ENCODE peak calls at places on chromosomes 2 and 18, in seven cellular contexts. G is vagina; H is transverse colon; W is effector memory CD4-positive, alpha-beta T cell; A is iPS DF 6.9; R is psoas muscle; Q is lower lobe of right lung. S is an unnamed sample.

GRCh38 chr2:69581774-69582581 is 61.6 kb downstream of the AAK1 start:
- DNase-seq in W (no peak), R (no peak), G (no peak), Q (peak; percentile 53), A (no peak), H (no peak), S (no peak)

GRCh38 chr2:59569124-59569523 is 984.3 kb downstream of the BCL11A start:
- DNase-seq in A (no peak), H (no peak), R (no peak), W (no peak), G (no peak), Q (no peak), S (no peak)

GRCh38 chr2:178452870-178453269 is 1.7 kb downstream of the PJVK start:
- DNase-seq in H (no peak), R (no peak), W (no peak), A (no peak), Q (no peak), G (no peak), S (no peak)

GRCh38 chr18:39647627-39648502 is 2082.3 kb upstream of the CELF4 start:
- DNase-seq in Q (no peak), A (no peak), W (no peak), R (no peak), G (no peak), H (no peak), S (no peak)

GRCh38 chr2:106193491-106193976 is 567 bp downstream of the UXS1 start:
- DNase-seq in A (no peak), G (no peak), W (no peak), R (peak; percentile 35), H (peak; percentile 63), Q (peak; percentile 65), S (peak; percentile 25)

GRCh38 chr2:241308832-241309500 is 6.5 kb downstream of the HDLBP start:
- DNase-seq in R (no peak), G (no peak), H (no peak), A (no peak), Q (no peak), W (no peak), S (no peak)

GRCh38 chr2:198173864-198174263 is 369.5 kb downstream of the PLCL1 start:
- DNase-seq in G (no peak), R (no peak), W (no peak), A (no peak), H (no peak), Q (no peak), S (no peak)

GRCh38 chr2:86592547-86593230 is 29.4 kb upstream of the CHMP3 start:
- DNase-seq in H (no peak), Q (no peak), W (no peak), G (no peak), R (no peak), A (no peak), S (peak; percentile 50)

GRCh38 chr18:49561377-49562193 is at the start of gene LIPG:
- DNase-seq in W (no peak), A (peak; percentile 88), G (no peak), H (peak; percentile 85), Q (peak; percentile 58), R (peak; percentile 25), S (no peak)

GRCh38 chr2:20599001-20599600 is 51.8 kb downstream of the HS1BP3 start:
- DNase-seq in Q (peak; percentile 53), H (peak; percentile 8), W (no peak), R (peak; percentile 53), G (no peak), A (no peak), S (peak; percentile 48)

GRCh38 chr2:194090251-194090905 is 1566.6 kb upstream of the SLC39A10 start:
- DNase-seq in W (no peak), A (no peak), H (no peak), Q (peak; percentile 42), G (no peak), R (no peak), S (no peak)

GRCh38 chr2:176078440-176079284 is 5.1 kb downstream of the EVX2 start:
- DNase-seq in A (no peak), W (no peak), H (no peak), G (no peak), Q (no peak), R (no peak), S (no peak)

GRCh38 chr2:200603972-200604371 is 18.2 kb downstream of the AOX1 start:
- DNase-seq in A (no peak), H (no peak), R (no peak), G (no peak), W (no peak), Q (no peak), S (no peak)

GRCh38 chr2:86622878-86623548 is 652 bp downstream of the RNF103 start:
- DNase-seq in A (no peak), H (peak; percentile 66), W (peak; percentile 20), Q (peak; percentile 79), R (peak; percentile 62), G (no peak), S (peak; percentile 39)

GRCh38 chr18:58865009-58865345 is 300 bp downstream of the ZNF532 start:
- DNase-seq in Q (no peak), H (no peak), A (no peak), R (no peak), W (no peak), G (no peak), S (no peak)

GRCh38 chr2:196403471-196403870 is 232.1 kb upstream of the STK17B start:
- DNase-seq in H (no peak), R (no peak), A (no peak), W (no peak), Q (no peak), G (no peak), S (no peak)

GRCh38 chr2:113081458-113082210 is 13.9 kb downstream of the IL1F10 start:
- DNase-seq in R (no peak), H (no peak), A (no peak), W (no peak), Q (no peak), G (peak; percentile 77), S (no peak)

GRCh38 chr18:49668583-49669290 is 106.9 kb downstream of the LIPG start:
- DNase-seq in W (no peak), G (no peak), H (peak; percentile 20), A (no peak), R (no peak), Q (no peak), S (peak; percentile 38)

GRCh38 chr18:53152478-53152877 is 812.5 kb downstream of the DCC start:
- DNase-seq in G (no peak), Q (no peak), H (no peak), R (no peak), W (no peak), A (no peak), S (no peak)

GRCh38 chr2:109129921-109130725 is 1.1 kb downstream of the SH3RF3 start:
- DNase-seq in H (peak; percentile 11), G (no peak), W (no peak), R (peak; percentile 42), A (no peak), Q (peak; percentile 51), S (no peak)

GRCh38 chr18:36207326-36207725 is 20.0 kb downstream of the MOCOS start:
- DNase-seq in W (no peak), A (no peak), R (no peak), Q (no peak), H (no peak), G (no peak), S (no peak)

GRCh38 chr18:23191952-23192662 is 56.8 kb downstream of the CABLES1 start:
- DNase-seq in G (no peak), A (no peak), H (peak; percentile 51), R (peak; percentile 50), Q (no peak), W (no peak), S (peak; percentile 74)

GRCh38 chr2:68721482-68722071 is 13.0 kb upstream of the ARHGAP25 start:
- DNase-seq in A (no peak), W (peak; percentile 39), G (peak; percentile 46), Q (no peak), H (peak; percentile 35), R (no peak), S (no peak)

GRCh38 chr2:241064008-241064801 is 37.9 kb downstream of the MTERF4 start:
- DNase-seq in Q (peak; percentile 71), A (no peak), G (no peak), R (no peak), H (peak; percentile 64), W (peak; percentile 24), S (no peak)

GRCh38 chr2:189305291-189305943 is 125.9 kb upstream of the COL5A2 start:
- DNase-seq in H (no peak), W (no peak), Q (no peak), A (no peak), G (no peak), R (no peak), S (no peak)

GRCh38 chr2:238910751-238911351 is 63.0 kb downstream of the TWIST2 start:
- DNase-seq in H (no peak), Q (no peak), A (no peak), R (no peak), W (no peak), G (no peak), S (no peak)

GRCh38 chr2:120525056-120526046 is 179.4 kb downstream of the INHBB start:
- DNase-seq in R (peak; percentile 41), W (no peak), Q (no peak), A (no peak), G (no peak), H (no peak), S (peak; percentile 49)

DNA sequence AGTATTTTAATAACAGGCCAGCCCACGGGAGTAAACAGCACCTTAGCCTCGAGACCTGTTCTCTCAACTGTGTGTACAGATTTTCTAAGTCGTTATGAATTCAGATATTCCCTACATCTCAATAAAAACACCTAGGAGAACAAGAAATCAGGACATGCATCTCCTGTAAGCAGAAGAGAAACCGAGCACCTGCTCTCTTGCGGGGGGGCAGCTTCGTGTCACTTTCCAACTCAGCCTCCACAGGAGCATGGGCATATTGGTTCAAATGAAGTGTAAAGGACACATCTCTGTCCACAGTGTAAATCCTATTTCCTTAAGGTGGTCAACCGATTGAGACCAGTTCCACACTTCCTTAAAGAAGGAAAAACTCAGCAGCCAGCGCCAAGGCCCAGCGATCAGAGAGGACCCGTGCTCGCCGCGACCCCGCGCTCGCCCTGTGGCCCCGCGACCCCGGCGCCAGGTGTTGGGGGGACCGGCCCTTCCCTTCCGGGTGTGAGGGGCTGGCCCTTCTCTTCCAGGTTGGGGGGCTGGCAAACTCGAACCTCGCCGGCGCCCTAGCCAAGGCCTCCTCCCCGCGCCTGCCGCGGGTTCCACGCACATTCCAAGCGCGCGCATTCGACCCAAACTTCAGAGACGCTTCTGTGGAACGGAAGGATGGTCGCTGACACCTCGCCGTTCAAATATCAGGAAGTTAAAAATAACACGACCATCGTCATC is 652 bp downstream of the SH3YL1 start:
- DNase-seq in Q (no peak), R (no peak), A (no peak), G (no peak), W (no peak), H (peak; percentile 16), S (no peak)
- H3K4me1 ChIP-seq in Q (peaks cover 49% of the 10 kb centered on the region), R (peaks cover 15% of the 10 kb centered on the region), A (peaks cover 2% of the 10 kb centered on the region), G (peaks cover 43% of the 10 kb centered on the region), W (no peaks in the 10 kb centered on the region), H (peaks cover 25% of the 10 kb centered on the region), S (no peaks in the 10 kb centered on the region)

GRCh38 chr2:24402242-24403092 is 42.1 kb upstream of the ITSN2 start:
- DNase-seq in A (no peak), H (peak; percentile 10), G (no peak), W (no peak), Q (no peak), R (no peak), S (no peak)
- H3K4me3 ChIP-seq in A (no peak overlapping the region), H (peak overlapping the region; percentile 38), G (peak overlapping the region; percentile 42), W (no peak overlapping the region), Q (peak overlapping the region; percentile 30), R (peak overlapping the region; percentile 34), S (peak overlapping the region; percentile 35)

GRCh38 chr2:96111257-96111640 is 5.1 kb downstream of the ADRA2B start:
- DNase-seq in W (no peak), Q (no peak), R (no peak), H (no peak), G (no peak), A (no peak), S (no peak)
- H3K4me1 ChIP-seq in W (peaks cover 4% of the 10 kb centered on the region), Q (peaks cover 5% of the 10 kb centered on the region), R (no peaks in the 10 kb centered on the region), H (peaks cover 2% of the 10 kb centered on the region), G (peaks cover 13% of the 10 kb centered on the region), A (peaks cover 13% of the 10 kb centered on the region), S (no peaks in the 10 kb centered on the region)

GRCh38 chr2:127479866-127480743 is 46.2 kb downstream of the IWS1 start:
- DNase-seq in R (no peak), Q (no peak), W (no peak), H (no peak), G (no peak), A (no peak), S (no peak)
- H3K4me3 ChIP-seq in R (no peak overlapping the region), Q (no peak overlapping the region), W (no peak overlapping the region), H (no peak overlapping the region), G (no peak overlapping the region), A (no peak overlapping the region), S (no peak overlapping the region)